ENCODE peak calls at places on chromosomes 4 and X, in seven cellular contexts. O is HCT116, Z is tibial artery, S is left lung, X is endothelial cell, B is cardiac muscle cell, F is heart right ventricle. U is an unnamed sample.

GRCh38 chr4:186700746-186701145 is 22.9 kb downstream of the FAT1 start:
- DNase-seq in O (no peak), Z (peak), S (no peak), X (no peak), B (no peak), F (peak), U (no peak)

GRCh38 chr4:52743444-52744019 is 7.7 kb downstream of the ERVMER34-1 start:
- DNase-seq in O (no peak), Z (no peak), S (no peak), X (no peak), B (no peak), F (no peak), U (no peak)

GRCh38 chr4:168541608-168541953 is 44.7 kb downstream of the PALLD start:
- DNase-seq in O (peak), Z (no peak), S (no peak), X (no peak), B (no peak), F (no peak), U (no peak)

GRCh38 chrX:134545524-134545923 is 85.6 kb downstream of the HPRT1 start:
- DNase-seq in O (no peak), Z (no peak), S (no peak), X (no peak), B (no peak), F (no peak), U (no peak)

GRCh38 chr4:84243685-84244084 is 255.4 kb downstream of the NKX6-1 start:
- DNase-seq in O (no peak), Z (no peak), S (peak), X (no peak), B (no peak), F (no peak), U (no peak)

GRCh38 chr4:37429906-37430305 is 185.4 kb downstream of the NWD2 start:
- DNase-seq in O (no peak), Z (no peak), S (no peak), X (no peak), B (no peak), F (no peak), U (no peak)

GRCh38 chrX:313546-313945 is 5.0 kb downstream of the GTPBP6 start:
- DNase-seq in O (no peak), Z (no peak), S (peak), X (no peak), B (no peak), F (no peak), U (no peak)

GRCh38 chr4:79588679-79589078 is 180.7 kb upstream of the GK2 start:
- DNase-seq in O (no peak), Z (no peak), S (no peak), X (no peak), B (no peak), F (no peak), U (no peak)

GRCh38 chr4:93475730-93476129 is 352.8 kb upstream of the ATOH1 start:
- DNase-seq in O (no peak), Z (no peak), S (no peak), X (no peak), B (no peak), F (no peak), U (no peak)

GRCh38 chr4:118338981-118339765 is 13.6 kb downstream of the PRSS12 start:
- DNase-seq in O (no peak), Z (no peak), S (no peak), X (no peak), B (no peak), F (no peak), U (no peak)

GRCh38 chr4:141020801-141021261 is 112.4 kb downstream of the RNF150 start:
- DNase-seq in O (no peak), Z (no peak), S (no peak), X (no peak), B (peak), F (no peak), U (no peak)

GRCh38 chr4:124713213-124713592 is 671 bp upstream of the ANKRD50 start:
- DNase-seq in O (peak), Z (peak), S (peak), X (peak), B (peak), F (peak), U (peak)

GRCh38 chr4:172147702-172148101 is 334.5 kb downstream of the GALNTL6 start:
- DNase-seq in O (no peak), Z (no peak), S (no peak), X (no peak), B (no peak), F (no peak), U (no peak)

GRCh38 chr4:120830204-120830603 is 92.3 kb downstream of the PRDM5 start:
- DNase-seq in O (no peak), Z (no peak), S (no peak), X (no peak), B (no peak), F (peak), U (peak)

GRCh38 chr4:174394915-174395314 is 111.2 kb downstream of the CEP44 start:
- DNase-seq in O (no peak), Z (no peak), S (no peak), X (no peak), B (no peak), F (no peak), U (no peak)

GRCh38 chr4:53587123-53587522 is 4.2 kb downstream of the LNX1 start:
- DNase-seq in O (no peak), Z (no peak), S (no peak), X (no peak), B (no peak), F (no peak), U (no peak)

GRCh38 chr4:124053872-124054538 is 657.4 kb downstream of the SPRY1 start:
- DNase-seq in O (no peak), Z (no peak), S (no peak), X (no peak), B (no peak), F (no peak), U (no peak)

GRCh38 chr4:76764251-76764650 is 133.7 kb downstream of the SOWAHB start:
- DNase-seq in O (no peak), Z (no peak), S (no peak), X (no peak), B (no peak), F (no peak), U (no peak)

GRCh38 chr4:74440356-74440755 is 4.6 kb upstream of the AREG start:
- DNase-seq in O (no peak), Z (no peak), S (no peak), X (no peak), B (no peak), F (no peak), U (no peak)

GRCh38 chr4:28277931-28278330 is 1417.3 kb downstream of the STIM2 start:
- DNase-seq in O (no peak), Z (no peak), S (no peak), X (no peak), B (no peak), F (no peak), U (no peak)

GRCh38 chrX:151702021-151702714 is 6.9 kb downstream of the PRRG3 start:
- DNase-seq in O (no peak), Z (no peak), S (no peak), X (no peak), B (no peak), F (no peak), U (no peak)

GRCh38 chr4:26144526-26145167 is 176.2 kb upstream of the RBPJ start:
- DNase-seq in O (no peak), Z (no peak), S (no peak), X (no peak), B (no peak), F (no peak), U (no peak)

GRCh38 chr4:180571516-180571915 is 1671.7 kb upstream of the TENM3 start:
- DNase-seq in O (no peak), Z (no peak), S (no peak), X (no peak), B (no peak), F (no peak), U (no peak)

GRCh38 chrX:2894885-2895292 is 34.2 kb downstream of the ARSD start:
- DNase-seq in O (no peak), Z (no peak), S (no peak), X (no peak), B (peak), F (no peak), U (no peak)

GRCh38 chr4:8274772-8275241 is 5.3 kb downstream of the HTRA3 start:
- DNase-seq in O (no peak), Z (peak), S (peak), X (no peak), B (peak), F (peak), U (peak)
- TF ChIP-seq CTCF in O (no peak), Z (no peak), S (no peak), X (no peak), B (peak), F (peak), U (peak)

GRCh38 chrX:38009641-38010040 is 3.3 kb downstream of the SYTL5 start:
- DNase-seq in O (no peak), Z (no peak), S (no peak), X (no peak), B (no peak), F (no peak), U (no peak)

GRCh38 chrX:38008658-38009057 is 2.3 kb downstream of the SYTL5 start:
- DNase-seq in O (no peak), Z (no peak), S (no peak), X (no peak), B (no peak), F (no peak), U (no peak)

GRCh38 chrX:38004046-38004445 is 2.3 kb upstream of the SYTL5 start:
- DNase-seq in O (no peak), Z (no peak), S (no peak), X (no peak), B (no peak), F (no peak), U (no peak)

GRCh38 chrX:38006283-38006682 is at the start of gene SYTL5:
- DNase-seq in O (no peak), Z (no peak), S (no peak), X (no peak), B (peak), F (no peak), U (no peak)

DNA sequence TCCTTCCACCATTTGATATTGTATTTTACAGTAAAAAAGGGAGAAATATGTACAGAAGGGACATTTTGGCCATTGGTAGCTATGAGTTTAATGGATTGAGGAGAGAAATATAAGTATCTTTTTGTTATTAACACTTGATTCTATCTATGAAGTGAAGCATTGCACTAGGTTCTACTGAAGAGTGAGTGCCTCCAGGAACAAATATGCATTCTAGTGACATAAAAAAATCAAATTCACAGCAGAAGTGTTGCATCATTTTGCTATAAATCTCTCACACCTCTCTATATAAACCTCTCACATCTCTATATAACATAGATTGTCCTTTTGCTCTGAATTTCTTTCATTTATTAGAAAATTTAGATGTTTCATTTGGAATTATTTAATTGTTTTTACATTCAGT is 425 bp downstream of the SYTL5 start:
- DNase-seq in O (no peak), Z (no peak), S (no peak), X (no peak), B (no peak), F (no peak), U (no peak)
- TF ChIP-seq CTCF in O (no peak), Z (no peak), S (no peak), X (no peak), B (no peak), F (no peak), U (no peak)

GRCh38 chr4:7267829-7268228 is 75.5 kb downstream of the SORCS2 start:
- DNase-seq in O (no peak), Z (no peak), S (peak), X (no peak), B (no peak), F (no peak), U (no peak)
- TF ChIP-seq CTCF in O (no peak), Z (no peak), S (no peak), X (no peak), B (no peak), F (no peak), U (no peak)

DNA sequence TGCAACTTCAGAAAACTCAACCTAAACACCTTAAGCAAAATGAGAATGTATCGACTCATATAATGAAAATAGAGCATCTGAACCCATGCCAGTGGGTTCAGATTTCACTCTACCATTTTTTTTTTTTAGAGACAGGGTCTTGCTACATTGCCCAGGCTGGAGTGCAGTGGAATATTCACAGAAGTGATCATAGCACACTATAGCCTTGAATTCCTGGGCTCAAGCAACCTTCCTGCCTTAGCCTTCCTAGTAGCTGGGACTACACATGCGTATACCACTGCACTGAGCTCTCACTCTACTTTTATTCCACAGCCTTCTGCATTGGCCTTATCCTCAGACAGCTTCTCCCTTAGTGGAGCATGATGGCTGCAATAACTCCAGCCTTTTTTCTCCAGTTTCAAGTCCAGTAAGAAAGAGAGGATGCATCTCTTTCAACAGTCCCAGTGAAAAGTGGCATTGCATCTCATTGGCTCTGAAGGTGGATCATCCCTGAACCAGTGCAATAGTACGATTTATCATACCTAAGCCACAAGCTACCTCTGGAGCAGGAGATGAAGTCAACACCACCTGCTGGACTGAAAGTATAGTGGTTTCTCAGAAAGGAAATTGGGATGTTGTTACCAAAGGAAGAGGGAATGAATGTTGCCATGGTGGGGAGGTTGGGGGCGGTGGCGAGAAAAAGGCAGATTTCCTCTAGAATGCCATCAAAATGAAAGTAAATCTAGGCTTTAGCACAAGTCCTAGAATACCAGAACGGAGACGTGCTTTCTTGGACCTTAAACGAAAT is 2.0 kb upstream of the SOD3 start:
- DNase-seq in O (peak), Z (no peak), S (no peak), X (no peak), B (peak), F (no peak), U (no peak)
- TF ChIP-seq CTCF in O (peak), Z (peak), S (no peak), X (peak), B (peak), F (no peak), U (no peak)

GRCh38 chr4:34721835-34722234 is 1522.5 kb downstream of the ARAP2 start:
- DNase-seq in O (no peak), Z (no peak), S (no peak), X (no peak), B (no peak), F (no peak), U (no peak)

GRCh38 chr4:34723606-34724005 is 1520.7 kb downstream of the ARAP2 start:
- DNase-seq in O (no peak), Z (no peak), S (no peak), X (no peak), B (peak), F (no peak), U (no peak)

GRCh38 chr4:34720563-34720962 is 1523.8 kb downstream of the ARAP2 start:
- DNase-seq in O (peak), Z (no peak), S (no peak), X (no peak), B (peak), F (no peak), U (no peak)
- TF ChIP-seq CTCF in O (peak), Z (no peak), S (peak), X (peak), B (peak), F (no peak), U (no peak)

GRCh38 chr4:107740381-107740780 is 20.3 kb upstream of the PAPSS1 start:
- DNase-seq in O (no peak), Z (no peak), S (no peak), X (no peak), B (no peak), F (no peak), U (no peak)
- TF ChIP-seq CTCF in O (peak), Z (no peak), S (no peak), X (no peak), B (peak), F (no peak), U (no peak)

GRCh38 chr4:155785828-155786227 is 27.0 kb downstream of the GUCY1B1 start:
- DNase-seq in O (no peak), Z (no peak), S (no peak), X (no peak), B (no peak), F (no peak), U (no peak)

GRCh38 chr4:155789391-155789790 is 30.6 kb downstream of the GUCY1B1 start:
- DNase-seq in O (no peak), Z (no peak), S (no peak), X (no peak), B (no peak), F (no peak), U (no peak)

GRCh38 chr4:155784637-155785036 is 25.8 kb downstream of the GUCY1B1 start:
- DNase-seq in O (no peak), Z (no peak), S (no peak), X (no peak), B (no peak), F (no peak), U (no peak)

GRCh38 chr4:155781432-155781831 is 22.6 kb downstream of the GUCY1B1 start:
- DNase-seq in O (no peak), Z (no peak), S (no peak), X (no peak), B (no peak), F (no peak), U (no peak)

DNA sequence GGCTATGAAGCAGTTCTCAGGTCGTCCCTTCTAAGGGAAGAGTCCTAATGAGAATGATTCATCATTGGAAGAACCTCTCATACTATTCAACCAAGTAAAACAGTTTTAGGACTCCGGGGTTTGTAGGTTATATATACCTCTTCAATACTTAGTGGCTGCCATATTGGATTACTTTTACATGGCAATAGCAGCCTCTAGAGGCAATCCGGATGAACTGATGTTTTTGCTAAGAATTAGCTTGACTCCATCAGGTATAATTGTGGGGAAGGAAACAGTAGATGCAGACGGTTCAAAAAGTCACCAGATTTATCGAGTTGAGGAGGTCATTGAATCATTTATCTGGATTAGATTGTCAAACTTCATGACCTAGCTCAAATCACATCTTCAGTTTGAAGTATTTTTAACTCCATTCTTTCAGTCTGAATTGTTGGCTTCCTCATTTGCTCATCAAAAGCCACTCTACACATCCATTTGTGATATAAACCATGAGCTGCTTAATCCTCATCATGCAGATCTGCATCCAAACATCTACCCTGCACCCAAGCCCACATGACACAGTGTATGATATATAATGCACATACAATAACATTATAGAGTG is 28.4 kb downstream of the GUCY1B1 start:
- DNase-seq in O (peak), Z (no peak), S (no peak), X (peak), B (peak), F (no peak), U (no peak)
- TF ChIP-seq CTCF in O (peak), Z (peak), S (peak), X (no peak), B (peak), F (peak), U (peak)

DNA sequence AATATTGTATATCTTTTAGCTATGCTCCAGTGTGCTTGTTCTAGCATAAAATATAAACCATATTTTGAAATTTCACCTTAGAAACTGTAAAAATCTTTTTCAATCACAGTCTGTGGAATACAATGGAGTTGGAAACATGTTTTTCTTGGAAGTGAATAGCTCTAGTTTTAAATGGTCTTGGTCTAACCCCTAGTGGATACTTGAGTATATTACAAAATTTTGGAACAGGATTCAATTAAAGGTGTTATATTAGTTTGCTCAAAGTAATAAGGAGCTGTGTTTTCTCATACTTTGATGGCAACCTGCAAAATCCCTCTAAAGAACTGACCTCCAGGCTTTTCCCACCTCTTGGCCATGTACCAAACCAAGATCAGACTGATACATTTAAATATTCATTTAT is 48.2 kb downstream of the STK26 start:
- DNase-seq in O (no peak), Z (no peak), S (no peak), X (no peak), B (peak), F (no peak), U (no peak)
- TF ChIP-seq CTCF in O (peak), Z (peak), S (no peak), X (peak), B (peak), F (peak), U (no peak)

GRCh38 chrX:130060122-130061069 is 49.9 kb downstream of the ELF4 start:
- DNase-seq in O (peak), Z (peak), S (peak), X (peak), B (peak), F (peak), U (peak)
- TF ChIP-seq CTCF in O (peak), Z (peak), S (peak), X (peak), B (peak), F (peak), U (peak)